ENCODE peak calls at places on chromosomes 4 and X, in four cellular contexts. T is T-cell, H is SIG-M5, W is HCT116. L is an unnamed sample.

GRCh38 chrX:154436597-154437397 is at the start of gene GDI1:
- DNase-seq in H (no peak), W (no peak), T (peak), L (peak)

GRCh38 chr4:47531241-47531953 is 46.3 kb downstream of the ATP10D start:
- DNase-seq in T (peak), H (peak), W (no peak), L (peak)

GRCh38 chr4:181289203-181289602 is 954.0 kb upstream of the TENM3 start:
- DNase-seq in W (no peak), T (no peak), H (no peak), L (no peak)

GRCh38 chr4:140091305-140091704 is 62.7 kb downstream of the MAML3 start:
- DNase-seq in W (no peak), T (no peak), H (no peak), L (no peak)

GRCh38 chr4:145523117-145523516 is 41.5 kb downstream of the SMAD1 start:
- DNase-seq in T (no peak), H (no peak), W (no peak), L (no peak)

GRCh38 chr4:83150563-83151330 is 36.2 kb upstream of the PLAC8 start:
- DNase-seq in W (no peak), H (no peak), T (no peak), L (no peak)

GRCh38 chr4:86968477-86969015 is 33.7 kb downstream of the AFF1 start:
- DNase-seq in H (no peak), W (no peak), T (no peak), L (no peak)

GRCh38 chrX:3345281-3346081 is 971 bp downstream of the MXRA5 start:
- DNase-seq in H (no peak), T (no peak), W (no peak), L (peak)

GRCh38 chrX:72394518-72395163 is 88.9 kb upstream of the CITED1 start:
- DNase-seq in W (no peak), H (no peak), T (no peak), L (no peak)

GRCh38 chr4:6771229-6771671 is 11.3 kb upstream of the KIAA0232 start:
- DNase-seq in T (no peak), H (no peak), W (no peak), L (peak)

GRCh38 chr4:41192136-41192535 is 22.2 kb downstream of the APBB2 start:
- DNase-seq in W (no peak), H (no peak), T (no peak), L (no peak)

GRCh38 chrX:41449138-41449537 is 2.0 kb downstream of the NYX start:
- DNase-seq in T (no peak), W (no peak), H (no peak), L (no peak)

GRCh38 chr4:112279025-112279881 is 6.5 kb downstream of the TIFA start:
- DNase-seq in W (no peak), T (no peak), H (peak), L (no peak)

GRCh38 chrX:96776966-96777365 is 92.3 kb downstream of the DIAPH2 start:
- DNase-seq in W (no peak), H (no peak), T (no peak), L (no peak)

GRCh38 chr4:3434891-3435683 is 6.7 kb upstream of the HGFAC start:
- DNase-seq in H (no peak), T (no peak), W (no peak), L (no peak)

L was measured in Peyer's patch.